ENCODE peak calls at places on chromosome 3, in nine cellular contexts. F is CD4-positive, alpha-beta T cell; N is hepatocyte; O is posterior cingulate gyrus; I is hippocampal formation; T is HT1080; V is NCI-H1092; J is ovary; Q is psoas muscle. D is an unnamed sample.
A peak's percentile ranks its signal among the peaks of the same experiment; 100 is the strongest.

GRCh38 chr3:133563186-133563591 is 10.3 kb upstream of the CDV3 start:
- DNase-seq in F (no peak), N (no peak), O (no peak), I (no peak), T (no peak), V (no peak), J (no peak), Q (no peak), D (no peak)

GRCh38 chr3:137709011-137709601 is 55.0 kb upstream of the SOX14 start:
- DNase-seq in F (no peak), N (peak; percentile 25), O (no peak), I (no peak), T (no peak), V (no peak), J (no peak), Q (no peak), D (no peak)

GRCh38 chr3:19399356-19399755 is 251.0 kb downstream of the KCNH8 start:
- DNase-seq in F (no peak), N (no peak), O (no peak), I (no peak), T (peak; percentile 61), V (no peak), J (no peak), Q (no peak), D (no peak)

GRCh38 chr3:86973440-86973839 is 17.5 kb downstream of the VGLL3 start:
- DNase-seq in F (no peak), N (peak; percentile 56), O (no peak), I (no peak), T (peak; percentile 68), V (no peak), J (no peak), Q (no peak), D (no peak)

GRCh38 chr3:58531956-58532355 is 5.0 kb downstream of the ACOX2 start:
- DNase-seq in F (no peak), N (no peak), O (no peak), I (no peak), T (peak; percentile 37), V (no peak), J (no peak), Q (no peak), D (no peak)

GRCh38 chr3:76367281-76367680 is 581.9 kb upstream of the ZNF717 start:
- DNase-seq in F (no peak), N (no peak), O (no peak), I (no peak), T (peak; percentile 60), V (no peak), J (no peak), Q (no peak), D (no peak)

GRCh38 chr3:160278210-160278609 is 53.0 kb downstream of the C3orf80 start:
- DNase-seq in F (no peak), N (no peak), O (no peak), I (no peak), T (no peak), V (no peak), J (no peak), Q (no peak), D (no peak)

GRCh38 chr3:52670621-52671521 is 14.8 kb downstream of the PBRM1 start:
- DNase-seq in F (no peak), N (peak; percentile 52), O (no peak), I (no peak), T (peak; percentile 100), V (no peak), J (peak; percentile 25), Q (no peak), D (peak; percentile 75)

GRCh38 chr3:106176734-106177133 is 307.9 kb upstream of the CBLB start:
- DNase-seq in F (peak; percentile 58), N (no peak), O (no peak), I (no peak), T (peak; percentile 36), V (no peak), J (no peak), Q (no peak), D (no peak)

GRCh38 chr3:52456800-52457183 is 1.4 kb downstream of the NISCH start:
- DNase-seq in F (no peak), N (no peak), O (no peak), I (no peak), T (no peak), V (no peak), J (no peak), Q (no peak), D (no peak)

GRCh38 chr3:24963762-24964625 is 464.1 kb upstream of the RARB start:
- DNase-seq in F (no peak), N (peak; percentile 63), O (no peak), I (no peak), T (peak; percentile 5), V (no peak), J (no peak), Q (no peak), D (no peak)

GRCh38 chr3:71168961-71169411 is 414.5 kb downstream of the FOXP1 start:
- DNase-seq in F (no peak), N (no peak), O (no peak), I (peak; percentile 8), T (no peak), V (no peak), J (no peak), Q (no peak), D (peak; percentile 63)

GRCh38 chr3:43913549-43913948 is 222.8 kb downstream of the ABHD5 start:
- DNase-seq in F (no peak), N (no peak), O (no peak), I (no peak), T (no peak), V (no peak), J (no peak), Q (no peak), D (no peak)

GRCh38 chr3:13258986-13259514 is 161.1 kb downstream of the NUP210 start:
- DNase-seq in F (no peak), N (no peak), O (no peak), I (no peak), T (no peak), V (no peak), J (no peak), Q (no peak), D (no peak)

GRCh38 chr3:66407281-66408218 is 93.3 kb downstream of the LRIG1 start:
- DNase-seq in F (peak; percentile 72), N (peak; percentile 74), O (peak; percentile 72), I (peak; percentile 71), T (peak; percentile 61), V (no peak), J (peak; percentile 79), Q (peak; percentile 88), D (peak; percentile 88)

GRCh38 chr3:64852738-64853137 is 164.9 kb upstream of the ADAMTS9 start:
- DNase-seq in F (no peak), N (no peak), O (no peak), I (no peak), T (no peak), V (no peak), J (no peak), Q (no peak), D (no peak)

GRCh38 chr3:32996046-32996754 is 44.8 kb downstream of the CCR4 start:
- DNase-seq in F (no peak), N (no peak), O (no peak), I (no peak), T (no peak), V (no peak), J (no peak), Q (no peak), D (no peak)

GRCh38 chr3:188584162-188584529 is 430.2 kb downstream of the LPP start:
- DNase-seq in F (no peak), N (peak; percentile 20), O (no peak), I (no peak), T (peak; percentile 71), V (no peak), J (no peak), Q (no peak), D (no peak)

GRCh38 chr3:171953300-171954022 is 85.9 kb upstream of the FNDC3B start:
- DNase-seq in F (no peak), N (no peak), O (no peak), I (no peak), T (no peak), V (no peak), J (no peak), Q (no peak), D (no peak)

GRCh38 chr3:155741598-155741997 is 3.3 kb downstream of the PLCH1 start:
- DNase-seq in F (no peak), N (no peak), O (no peak), I (no peak), T (no peak), V (no peak), J (no peak), Q (no peak), D (no peak)

GRCh38 chr3:23479026-23479425 is 275.9 kb downstream of the UBE2E2 start:
- DNase-seq in F (no peak), N (no peak), O (no peak), I (no peak), T (peak; percentile 32), V (no peak), J (no peak), Q (peak; percentile 65), D (no peak)

GRCh38 chr3:32872487-32873382 is 54.9 kb downstream of the TRIM71 start:
- DNase-seq in F (no peak), N (peak; percentile 47), O (no peak), I (no peak), T (no peak), V (peak; percentile 17), J (peak; percentile 48), Q (no peak), D (no peak)

GRCh38 chr3:102089904-102090492 is 240.7 kb downstream of the NFKBIZ start:
- DNase-seq in F (no peak), N (peak; percentile 77), O (no peak), I (no peak), T (peak; percentile 48), V (no peak), J (no peak), Q (no peak), D (no peak)

GRCh38 chr3:82087958-82088357 is 326.5 kb upstream of the GBE1 start:
- DNase-seq in F (no peak), N (peak; percentile 15), O (no peak), I (no peak), T (peak; percentile 80), V (no peak), J (no peak), Q (no peak), D (peak; percentile 78)

GRCh38 chr3:171806200-171807128 is 3.8 kb downstream of the PLD1 start:
- DNase-seq in F (no peak), N (peak; percentile 57), O (no peak), I (no peak), T (peak; percentile 69), V (no peak), J (no peak), Q (no peak), D (no peak)

GRCh38 chr3:141308588-141309218 is 59.6 kb upstream of the ZBTB38 start:
- DNase-seq in F (no peak), N (peak; percentile 83), O (peak; percentile 53), I (peak; percentile 16), T (peak; percentile 60), V (peak; percentile 43), J (peak; percentile 51), Q (no peak), D (peak; percentile 87)

GRCh38 chr3:119643094-119643493 is 17.3 kb downstream of the POPDC2 start:
- DNase-seq in F (no peak), N (no peak), O (no peak), I (no peak), T (peak; percentile 28), V (no peak), J (no peak), Q (no peak), D (no peak)

GRCh38 chr3:8739757-8740508 is 6.3 kb downstream of the CAV3 start:
- DNase-seq in F (no peak), N (no peak), O (no peak), I (no peak), T (peak; percentile 98), V (no peak), J (no peak), Q (no peak), D (peak; percentile 82)

GRCh38 chr3:197151562-197151961 is 121.9 kb upstream of the MELTF start:
- DNase-seq in F (no peak), N (peak; percentile 61), O (no peak), I (no peak), T (peak; percentile 78), V (no peak), J (peak; percentile 47), Q (peak; percentile 59), D (no peak)

GRCh38 chr3:152175576-152175883 is 93.2 kb upstream of the MBNL1 start:
- DNase-seq in F (no peak), N (no peak), O (no peak), I (no peak), T (peak; percentile 92), V (no peak), J (no peak), Q (no peak), D (no peak)

GRCh38 chr3:146598486-146598885 is 6.7 kb downstream of the PLSCR5 start:
- DNase-seq in F (no peak), N (no peak), O (no peak), I (no peak), T (no peak), V (no peak), J (no peak), Q (no peak), D (no peak)